ENCODE peak calls at places on chromosomes 3 and 15, in nine cellular contexts. One of them, this sample, is unnamed.

GRCh38 chr3:69791919-69792399 is 52.7 kb downstream of the MITF start:
- DNase-seq in endothelial cell: no peak
- DNase-seq in activated CD8-positive, alpha-beta memory T cell treated with anti-CD3 and anti-CD28 coated beads for 48 hours: no peak
- DNase-seq in GM12864: no peak
- DNase-seq in fibroblast of the aortic adventitia: peak
- DNase-seq in nephron progenitor cell: no peak
- DNase-seq in AG10803: peak
- DNase-seq in HT1080: peak
- DNase-seq in activated CD4-positive, CD25-positive, alpha-beta regulatory T cell: no peak
- DNase-seq in this sample: peak

GRCh38 chr15:81608309-81608829 is 234.4 kb upstream of the TMC3 start:
- DNase-seq in endothelial cell: no peak
- DNase-seq in activated CD8-positive, alpha-beta memory T cell treated with anti-CD3 and anti-CD28 coated beads for 48 hours: no peak
- DNase-seq in GM12864: no peak
- DNase-seq in fibroblast of the aortic adventitia: no peak
- DNase-seq in nephron progenitor cell: no peak
- DNase-seq in AG10803: no peak
- DNase-seq in HT1080: no peak
- DNase-seq in activated CD4-positive, CD25-positive, alpha-beta regulatory T cell: no peak
- DNase-seq in this sample: no peak

GRCh38 chr3:33061782-33062181 is 35.2 kb downstream of the GLB1 start:
- DNase-seq in endothelial cell: no peak
- DNase-seq in activated CD8-positive, alpha-beta memory T cell treated with anti-CD3 and anti-CD28 coated beads for 48 hours: no peak
- DNase-seq in GM12864: no peak
- DNase-seq in fibroblast of the aortic adventitia: peak
- DNase-seq in nephron progenitor cell: no peak
- DNase-seq in AG10803: peak
- DNase-seq in HT1080: peak
- DNase-seq in activated CD4-positive, CD25-positive, alpha-beta regulatory T cell: no peak
- DNase-seq in this sample: peak

GRCh38 chr3:53097887-53098286 is 32.3 kb downstream of the RFT1 start:
- DNase-seq in endothelial cell: no peak
- DNase-seq in activated CD8-positive, alpha-beta memory T cell treated with anti-CD3 and anti-CD28 coated beads for 48 hours: no peak
- DNase-seq in GM12864: no peak
- DNase-seq in fibroblast of the aortic adventitia: no peak
- DNase-seq in nephron progenitor cell: no peak
- DNase-seq in AG10803: no peak
- DNase-seq in HT1080: no peak
- DNase-seq in activated CD4-positive, CD25-positive, alpha-beta regulatory T cell: no peak
- DNase-seq in this sample: no peak

GRCh38 chr3:100005670-100006393 is 108.5 kb downstream of the FILIP1L start:
- DNase-seq in endothelial cell: no peak
- DNase-seq in activated CD8-positive, alpha-beta memory T cell treated with anti-CD3 and anti-CD28 coated beads for 48 hours: no peak
- DNase-seq in GM12864: no peak
- DNase-seq in fibroblast of the aortic adventitia: peak
- DNase-seq in nephron progenitor cell: no peak
- DNase-seq in AG10803: no peak
- DNase-seq in HT1080: no peak
- DNase-seq in activated CD4-positive, CD25-positive, alpha-beta regulatory T cell: no peak
- DNase-seq in this sample: no peak

GRCh38 chr3:184174278-184174645 is 393 bp upstream of the AP2M1 start:
- DNase-seq in endothelial cell: no peak
- DNase-seq in activated CD8-positive, alpha-beta memory T cell treated with anti-CD3 and anti-CD28 coated beads for 48 hours: no peak
- DNase-seq in GM12864: no peak
- DNase-seq in fibroblast of the aortic adventitia: no peak
- DNase-seq in nephron progenitor cell: no peak
- DNase-seq in AG10803: no peak
- DNase-seq in HT1080: no peak
- DNase-seq in activated CD4-positive, CD25-positive, alpha-beta regulatory T cell: no peak
- DNase-seq in this sample: no peak

GRCh38 chr15:81347910-81348309 is 24.0 kb upstream of the STARD5 start:
- DNase-seq in endothelial cell: no peak
- DNase-seq in activated CD8-positive, alpha-beta memory T cell treated with anti-CD3 and anti-CD28 coated beads for 48 hours: no peak
- DNase-seq in GM12864: no peak
- DNase-seq in fibroblast of the aortic adventitia: no peak
- DNase-seq in nephron progenitor cell: no peak
- DNase-seq in AG10803: no peak
- DNase-seq in HT1080: no peak
- DNase-seq in activated CD4-positive, CD25-positive, alpha-beta regulatory T cell: no peak
- DNase-seq in this sample: no peak

GRCh38 chr3:44125241-44125640 is 116.4 kb upstream of the TOPAZ1 start:
- DNase-seq in endothelial cell: no peak
- DNase-seq in activated CD8-positive, alpha-beta memory T cell treated with anti-CD3 and anti-CD28 coated beads for 48 hours: no peak
- DNase-seq in GM12864: no peak
- DNase-seq in fibroblast of the aortic adventitia: peak
- DNase-seq in nephron progenitor cell: no peak
- DNase-seq in AG10803: peak
- DNase-seq in HT1080: no peak
- DNase-seq in activated CD4-positive, CD25-positive, alpha-beta regulatory T cell: no peak
- DNase-seq in this sample: peak

GRCh38 chr3:131020122-131020693 is 6.4 kb downstream of the ASTE1 start:
- DNase-seq in endothelial cell: no peak
- DNase-seq in activated CD8-positive, alpha-beta memory T cell treated with anti-CD3 and anti-CD28 coated beads for 48 hours: no peak
- DNase-seq in GM12864: no peak
- DNase-seq in fibroblast of the aortic adventitia: no peak
- DNase-seq in nephron progenitor cell: no peak
- DNase-seq in AG10803: peak
- DNase-seq in HT1080: no peak
- DNase-seq in activated CD4-positive, CD25-positive, alpha-beta regulatory T cell: no peak
- DNase-seq in this sample: no peak

GRCh38 chr15:48507416-48508065 is 138.0 kb downstream of the FBN1 start:
- DNase-seq in endothelial cell: peak
- DNase-seq in activated CD8-positive, alpha-beta memory T cell treated with anti-CD3 and anti-CD28 coated beads for 48 hours: no peak
- DNase-seq in GM12864: peak
- DNase-seq in fibroblast of the aortic adventitia: peak
- DNase-seq in nephron progenitor cell: no peak
- DNase-seq in AG10803: peak
- DNase-seq in HT1080: peak
- DNase-seq in activated CD4-positive, CD25-positive, alpha-beta regulatory T cell: no peak
- DNase-seq in this sample: peak

GRCh38 chr3:153130312-153130977 is 31.6 kb upstream of the RAP2B start:
- DNase-seq in endothelial cell: no peak
- DNase-seq in activated CD8-positive, alpha-beta memory T cell treated with anti-CD3 and anti-CD28 coated beads for 48 hours: no peak
- DNase-seq in GM12864: no peak
- DNase-seq in fibroblast of the aortic adventitia: peak
- DNase-seq in nephron progenitor cell: no peak
- DNase-seq in AG10803: peak
- DNase-seq in HT1080: peak
- DNase-seq in activated CD4-positive, CD25-positive, alpha-beta regulatory T cell: no peak
- DNase-seq in this sample: peak

GRCh38 chr3:100796556-100796955 is 87.3 kb downstream of the TFG start:
- DNase-seq in endothelial cell: no peak
- DNase-seq in activated CD8-positive, alpha-beta memory T cell treated with anti-CD3 and anti-CD28 coated beads for 48 hours: no peak
- DNase-seq in GM12864: no peak
- DNase-seq in fibroblast of the aortic adventitia: peak
- DNase-seq in nephron progenitor cell: no peak
- DNase-seq in AG10803: peak
- DNase-seq in HT1080: peak
- DNase-seq in activated CD4-positive, CD25-positive, alpha-beta regulatory T cell: no peak
- DNase-seq in this sample: peak

GRCh38 chr15:63372018-63372705 is 9.5 kb downstream of the CA12 start:
- DNase-seq in endothelial cell: no peak
- DNase-seq in activated CD8-positive, alpha-beta memory T cell treated with anti-CD3 and anti-CD28 coated beads for 48 hours: no peak
- DNase-seq in GM12864: no peak
- DNase-seq in fibroblast of the aortic adventitia: peak
- DNase-seq in nephron progenitor cell: no peak
- DNase-seq in AG10803: peak
- DNase-seq in HT1080: peak
- DNase-seq in activated CD4-positive, CD25-positive, alpha-beta regulatory T cell: no peak
- DNase-seq in this sample: peak

GRCh38 chr3:197487911-197488391 is 67.8 kb downstream of the BDH1 start:
- DNase-seq in endothelial cell: no peak
- DNase-seq in activated CD8-positive, alpha-beta memory T cell treated with anti-CD3 and anti-CD28 coated beads for 48 hours: no peak
- DNase-seq in GM12864: no peak
- DNase-seq in fibroblast of the aortic adventitia: peak
- DNase-seq in nephron progenitor cell: no peak
- DNase-seq in AG10803: peak
- DNase-seq in HT1080: peak
- DNase-seq in activated CD4-positive, CD25-positive, alpha-beta regulatory T cell: no peak
- DNase-seq in this sample: peak

GRCh38 chr3:167102071-167102470 is 278.0 kb downstream of the ZBBX start:
- DNase-seq in endothelial cell: no peak
- DNase-seq in activated CD8-positive, alpha-beta memory T cell treated with anti-CD3 and anti-CD28 coated beads for 48 hours: no peak
- DNase-seq in GM12864: no peak
- DNase-seq in fibroblast of the aortic adventitia: no peak
- DNase-seq in nephron progenitor cell: no peak
- DNase-seq in AG10803: no peak
- DNase-seq in HT1080: no peak
- DNase-seq in activated CD4-positive, CD25-positive, alpha-beta regulatory T cell: no peak
- DNase-seq in this sample: peak

GRCh38 chr15:55742927-55743614 is at the start of gene PRTG:
- DNase-seq in endothelial cell: peak
- DNase-seq in activated CD8-positive, alpha-beta memory T cell treated with anti-CD3 and anti-CD28 coated beads for 48 hours: no peak
- DNase-seq in GM12864: no peak
- DNase-seq in fibroblast of the aortic adventitia: peak
- DNase-seq in nephron progenitor cell: peak
- DNase-seq in AG10803: peak
- DNase-seq in HT1080: peak
- DNase-seq in activated CD4-positive, CD25-positive, alpha-beta regulatory T cell: no peak
- DNase-seq in this sample: peak

GRCh38 chr3:14201881-14202684 is 23.5 kb downstream of the LSM3 start:
- DNase-seq in endothelial cell: no peak
- DNase-seq in activated CD8-positive, alpha-beta memory T cell treated with anti-CD3 and anti-CD28 coated beads for 48 hours: no peak
- DNase-seq in GM12864: no peak
- DNase-seq in fibroblast of the aortic adventitia: peak
- DNase-seq in nephron progenitor cell: no peak
- DNase-seq in AG10803: peak
- DNase-seq in HT1080: no peak
- DNase-seq in activated CD4-positive, CD25-positive, alpha-beta regulatory T cell: no peak
- DNase-seq in this sample: no peak

GRCh38 chr15:84570164-84570692 is 30.6 kb upstream of the ZSCAN2 start:
- DNase-seq in endothelial cell: peak
- DNase-seq in activated CD8-positive, alpha-beta memory T cell treated with anti-CD3 and anti-CD28 coated beads for 48 hours: peak
- DNase-seq in GM12864: no peak
- DNase-seq in fibroblast of the aortic adventitia: no peak
- DNase-seq in nephron progenitor cell: no peak
- DNase-seq in AG10803: peak
- DNase-seq in HT1080: no peak
- DNase-seq in activated CD4-positive, CD25-positive, alpha-beta regulatory T cell: peak
- DNase-seq in this sample: peak

GRCh38 chr15:92906563-92907081 is 6.5 kb downstream of the CHD2 start:
- DNase-seq in endothelial cell: no peak
- DNase-seq in activated CD8-positive, alpha-beta memory T cell treated with anti-CD3 and anti-CD28 coated beads for 48 hours: no peak
- DNase-seq in GM12864: no peak
- DNase-seq in fibroblast of the aortic adventitia: peak
- DNase-seq in nephron progenitor cell: no peak
- DNase-seq in AG10803: no peak
- DNase-seq in HT1080: peak
- DNase-seq in activated CD4-positive, CD25-positive, alpha-beta regulatory T cell: no peak
- DNase-seq in this sample: peak

GRCh38 chr3:53618946-53619345 is 124.5 kb downstream of the CACNA1D start:
- DNase-seq in endothelial cell: no peak
- DNase-seq in activated CD8-positive, alpha-beta memory T cell treated with anti-CD3 and anti-CD28 coated beads for 48 hours: no peak
- DNase-seq in GM12864: no peak
- DNase-seq in fibroblast of the aortic adventitia: no peak
- DNase-seq in nephron progenitor cell: no peak
- DNase-seq in AG10803: no peak
- DNase-seq in HT1080: no peak
- DNase-seq in activated CD4-positive, CD25-positive, alpha-beta regulatory T cell: no peak
- DNase-seq in this sample: no peak

GRCh38 chr3:64160000-64160690 is 65.1 kb downstream of the PRICKLE2 start:
- DNase-seq in endothelial cell: no peak
- DNase-seq in activated CD8-positive, alpha-beta memory T cell treated with anti-CD3 and anti-CD28 coated beads for 48 hours: no peak
- DNase-seq in GM12864: no peak
- DNase-seq in fibroblast of the aortic adventitia: no peak
- DNase-seq in nephron progenitor cell: no peak
- DNase-seq in AG10803: no peak
- DNase-seq in HT1080: no peak
- DNase-seq in activated CD4-positive, CD25-positive, alpha-beta regulatory T cell: no peak
- DNase-seq in this sample: no peak

GRCh38 chr3:67524046-67524445 is 130.4 kb downstream of the SUCLG2 start:
- DNase-seq in endothelial cell: no peak
- DNase-seq in activated CD8-positive, alpha-beta memory T cell treated with anti-CD3 and anti-CD28 coated beads for 48 hours: no peak
- DNase-seq in GM12864: no peak
- DNase-seq in fibroblast of the aortic adventitia: no peak
- DNase-seq in nephron progenitor cell: no peak
- DNase-seq in AG10803: peak
- DNase-seq in HT1080: no peak
- DNase-seq in activated CD4-positive, CD25-positive, alpha-beta regulatory T cell: no peak
- DNase-seq in this sample: peak

GRCh38 chr15:96146711-96147110 is 183.8 kb upstream of the NR2F2 start:
- DNase-seq in endothelial cell: no peak
- DNase-seq in activated CD8-positive, alpha-beta memory T cell treated with anti-CD3 and anti-CD28 coated beads for 48 hours: no peak
- DNase-seq in GM12864: no peak
- DNase-seq in fibroblast of the aortic adventitia: no peak
- DNase-seq in nephron progenitor cell: no peak
- DNase-seq in AG10803: no peak
- DNase-seq in HT1080: no peak
- DNase-seq in activated CD4-positive, CD25-positive, alpha-beta regulatory T cell: no peak
- DNase-seq in this sample: no peak

GRCh38 chr15:39685999-39686613 is 96.5 kb downstream of the FSIP1 start:
- DNase-seq in endothelial cell: peak
- DNase-seq in activated CD8-positive, alpha-beta memory T cell treated with anti-CD3 and anti-CD28 coated beads for 48 hours: no peak
- DNase-seq in GM12864: no peak
- DNase-seq in fibroblast of the aortic adventitia: peak
- DNase-seq in nephron progenitor cell: peak
- DNase-seq in AG10803: peak
- DNase-seq in HT1080: peak
- DNase-seq in activated CD4-positive, CD25-positive, alpha-beta regulatory T cell: no peak
- DNase-seq in this sample: peak

This sample was measured in fibroblast of mammary gland.